ENCODE peak calls at places on chromosome 20, in six cellular contexts. One of them, this sample, is unnamed.

GRCh38 chr20:25319241-25320034 is 71.2 kb downstream of the ABHD12 start:
- DNase-seq in mammary epithelial cell: no peak
- DNase-seq in thyroid gland: no peak
- DNase-seq in DND-41: peak; percentile 3
- DNase-seq in lung: no peak
- DNase-seq in neural progenitor cell: no peak
- DNase-seq in this sample: no peak

GRCh38 chr20:64045346-64046011 is 4.0 kb downstream of the SOX18 start:
- DNase-seq in mammary epithelial cell: no peak
- DNase-seq in thyroid gland: no peak
- DNase-seq in DND-41: no peak
- DNase-seq in lung: no peak
- DNase-seq in neural progenitor cell: no peak
- DNase-seq in this sample: peak; percentile 41

GRCh38 chr20:43549416-43550136 is 9.3 kb upstream of the SGK2 start:
- DNase-seq in mammary epithelial cell: no peak
- DNase-seq in thyroid gland: no peak
- DNase-seq in DND-41: no peak
- DNase-seq in lung: no peak
- DNase-seq in neural progenitor cell: no peak
- DNase-seq in this sample: no peak

GRCh38 chr20:61581825-61582188 is 329.7 kb downstream of the CDH4 start:
- DNase-seq in mammary epithelial cell: no peak
- DNase-seq in thyroid gland: no peak
- DNase-seq in DND-41: no peak
- DNase-seq in lung: no peak
- DNase-seq in neural progenitor cell: no peak
- DNase-seq in this sample: no peak

GRCh38 chr20:22333885-22334545 is 250.4 kb downstream of the FOXA2 start:
- DNase-seq in mammary epithelial cell: peak; percentile 40
- DNase-seq in thyroid gland: peak; percentile 59
- DNase-seq in DND-41: peak; percentile 72
- DNase-seq in lung: peak; percentile 54
- DNase-seq in neural progenitor cell: peak; percentile 83
- DNase-seq in this sample: peak; percentile 16

GRCh38 chr20:45049904-45050471 is 50.9 kb downstream of the KCNS1 start:
- DNase-seq in mammary epithelial cell: no peak
- DNase-seq in thyroid gland: no peak
- DNase-seq in DND-41: peak; percentile 22
- DNase-seq in lung: no peak
- DNase-seq in neural progenitor cell: peak; percentile 43
- DNase-seq in this sample: no peak

GRCh38 chr20:25706793-25707192 is 10.1 kb upstream of the ZNF337 start:
- DNase-seq in mammary epithelial cell: no peak
- DNase-seq in thyroid gland: no peak
- DNase-seq in DND-41: no peak
- DNase-seq in lung: no peak
- DNase-seq in neural progenitor cell: no peak
- DNase-seq in this sample: no peak

GRCh38 chr20:23456416-23456815 is 3.7 kb upstream of the CST11 start:
- DNase-seq in mammary epithelial cell: no peak
- DNase-seq in thyroid gland: no peak
- DNase-seq in DND-41: peak; percentile 75
- DNase-seq in lung: no peak
- DNase-seq in neural progenitor cell: no peak
- DNase-seq in this sample: no peak

GRCh38 chr20:16531485-16531884 is 41.8 kb downstream of the KIF16B start:
- DNase-seq in mammary epithelial cell: no peak
- DNase-seq in thyroid gland: no peak
- DNase-seq in DND-41: no peak
- DNase-seq in lung: no peak
- DNase-seq in neural progenitor cell: no peak
- DNase-seq in this sample: no peak

GRCh38 chr20:16498526-16499140 is 74.6 kb downstream of the KIF16B start:
- DNase-seq in mammary epithelial cell: no peak
- DNase-seq in thyroid gland: no peak
- DNase-seq in DND-41: no peak
- DNase-seq in lung: no peak
- DNase-seq in neural progenitor cell: no peak
- DNase-seq in this sample: no peak

GRCh38 chr20:61115627-61116026 is 136.4 kb upstream of the CDH4 start:
- DNase-seq in mammary epithelial cell: no peak
- DNase-seq in thyroid gland: no peak
- DNase-seq in DND-41: no peak
- DNase-seq in lung: no peak
- DNase-seq in neural progenitor cell: peak; percentile 40
- DNase-seq in this sample: no peak

GRCh38 chr20:20492521-20493334 is 124.8 kb downstream of the INSM1 start:
- DNase-seq in mammary epithelial cell: no peak
- DNase-seq in thyroid gland: no peak
- DNase-seq in DND-41: no peak
- DNase-seq in lung: no peak
- DNase-seq in neural progenitor cell: peak; percentile 92
- DNase-seq in this sample: no peak

GRCh38 chr20:56358070-56358469 is 704 bp upstream of the FAM210B start:
- DNase-seq in mammary epithelial cell: peak; percentile 11
- DNase-seq in thyroid gland: no peak
- DNase-seq in DND-41: no peak
- DNase-seq in lung: no peak
- DNase-seq in neural progenitor cell: no peak
- DNase-seq in this sample: no peak

GRCh38 chr20:16608265-16608636 is 35.0 kb upstream of the KIF16B start:
- DNase-seq in mammary epithelial cell: no peak
- DNase-seq in thyroid gland: no peak
- DNase-seq in DND-41: no peak
- DNase-seq in lung: no peak
- DNase-seq in neural progenitor cell: no peak
- DNase-seq in this sample: no peak

GRCh38 chr20:57467742-57468141 is 57.2 kb downstream of the CTCFL start:
- DNase-seq in mammary epithelial cell: no peak
- DNase-seq in thyroid gland: no peak
- DNase-seq in DND-41: no peak
- DNase-seq in lung: no peak
- DNase-seq in neural progenitor cell: peak; percentile 13
- DNase-seq in this sample: peak; percentile 85

GRCh38 chr20:35515949-35516645 is 13.4 kb downstream of the C20orf173 start:
- DNase-seq in mammary epithelial cell: peak; percentile 86
- DNase-seq in thyroid gland: no peak
- DNase-seq in DND-41: no peak
- DNase-seq in lung: no peak
- DNase-seq in neural progenitor cell: no peak
- DNase-seq in this sample: peak; percentile 67

GRCh38 chr20:58647162-58647813 is 3.8 kb upstream of the STX16 start:
- DNase-seq in mammary epithelial cell: no peak
- DNase-seq in thyroid gland: no peak
- DNase-seq in DND-41: no peak
- DNase-seq in lung: no peak
- DNase-seq in neural progenitor cell: no peak
- DNase-seq in this sample: no peak

GRCh38 chr20:45999908-46000570 is 8.7 kb upstream of the MMP9 start:
- DNase-seq in mammary epithelial cell: no peak
- DNase-seq in thyroid gland: no peak
- DNase-seq in DND-41: no peak
- DNase-seq in lung: no peak
- DNase-seq in neural progenitor cell: no peak
- DNase-seq in this sample: no peak

GRCh38 chr20:21609221-21609620 is 95.4 kb upstream of the NKX2-2 start:
- DNase-seq in mammary epithelial cell: peak; percentile 50
- DNase-seq in thyroid gland: no peak
- DNase-seq in DND-41: no peak
- DNase-seq in lung: no peak
- DNase-seq in neural progenitor cell: no peak
- DNase-seq in this sample: peak; percentile 72

GRCh38 chr20:7617797-7618196 is 322.5 kb downstream of the HAO1 start:
- DNase-seq in mammary epithelial cell: no peak
- DNase-seq in thyroid gland: no peak
- DNase-seq in DND-41: no peak
- DNase-seq in lung: no peak
- DNase-seq in neural progenitor cell: no peak
- DNase-seq in this sample: no peak

GRCh38 chr20:20731000-20731944 is 18.8 kb upstream of the RALGAPA2 start:
- DNase-seq in mammary epithelial cell: no peak
- DNase-seq in thyroid gland: no peak
- DNase-seq in DND-41: no peak
- DNase-seq in lung: no peak
- DNase-seq in neural progenitor cell: no peak
- DNase-seq in this sample: no peak

GRCh38 chr20:44571367-44571766 is 11.0 kb upstream of the PKIG start:
- DNase-seq in mammary epithelial cell: no peak
- DNase-seq in thyroid gland: no peak
- DNase-seq in DND-41: peak; percentile 49
- DNase-seq in lung: no peak
- DNase-seq in neural progenitor cell: no peak
- DNase-seq in this sample: no peak

GRCh38 chr20:33386673-33387072 is 14.6 kb downstream of the CDK5RAP1 start:
- DNase-seq in mammary epithelial cell: no peak
- DNase-seq in thyroid gland: no peak
- DNase-seq in DND-41: no peak
- DNase-seq in lung: no peak
- DNase-seq in neural progenitor cell: no peak
- DNase-seq in this sample: no peak

GRCh38 chr20:7980332-7981046 is 39.1 kb downstream of the TMX4 start:
- DNase-seq in mammary epithelial cell: peak; percentile 50
- DNase-seq in thyroid gland: no peak
- DNase-seq in DND-41: no peak
- DNase-seq in lung: no peak
- DNase-seq in neural progenitor cell: peak; percentile 52
- DNase-seq in this sample: no peak

GRCh38 chr20:42714298-42715141 is 475.2 kb downstream of the PTPRT start:
- DNase-seq in mammary epithelial cell: no peak
- DNase-seq in thyroid gland: no peak
- DNase-seq in DND-41: no peak
- DNase-seq in lung: no peak
- DNase-seq in neural progenitor cell: no peak
- DNase-seq in this sample: no peak

GRCh38 chr20:12644481-12644880 is 364.3 kb upstream of the SPTLC3 start:
- DNase-seq in mammary epithelial cell: no peak
- DNase-seq in thyroid gland: no peak
- DNase-seq in DND-41: no peak
- DNase-seq in lung: no peak
- DNase-seq in neural progenitor cell: no peak
- DNase-seq in this sample: no peak

GRCh38 chr20:45174434-45175364 is at the start of gene PI3:
- DNase-seq in mammary epithelial cell: peak; percentile 88
- DNase-seq in thyroid gland: no peak
- DNase-seq in DND-41: no peak
- DNase-seq in lung: peak; percentile 68
- DNase-seq in neural progenitor cell: no peak
- DNase-seq in this sample: peak; percentile 78

GRCh38 chr20:34475979-34476736 is 40.1 kb upstream of the DYNLRB1 start:
- DNase-seq in mammary epithelial cell: no peak
- DNase-seq in thyroid gland: peak; percentile 66
- DNase-seq in DND-41: no peak
- DNase-seq in lung: peak; percentile 29
- DNase-seq in neural progenitor cell: peak; percentile 8
- DNase-seq in this sample: peak; percentile 69
- H3K36me3 ChIP-seq in mammary epithelial cell: peaks cover 42% of the 10 kb centered on the region
- H3K36me3 ChIP-seq in thyroid gland: peaks cover 16% of the 10 kb centered on the region
- H3K36me3 ChIP-seq in DND-41: peaks cover 84% of the 10 kb centered on the region
- H3K36me3 ChIP-seq in lung: peaks cover 12% of the 10 kb centered on the region
- H3K36me3 ChIP-seq in neural progenitor cell: peaks cover 40% of the 10 kb centered on the region
- H3K36me3 ChIP-seq in this sample: peaks cover 66% of the 10 kb centered on the region

GRCh38 chr20:39170896-39171463 is 208.8 kb downstream of the DHX35 start:
- DNase-seq in mammary epithelial cell: no peak
- DNase-seq in thyroid gland: no peak
- DNase-seq in DND-41: no peak
- DNase-seq in lung: no peak
- DNase-seq in neural progenitor cell: no peak
- DNase-seq in this sample: no peak
- H3K36me3 ChIP-seq in mammary epithelial cell: no peaks in the 10 kb centered on the region
- H3K36me3 ChIP-seq in thyroid gland: no peaks in the 10 kb centered on the region
- H3K36me3 ChIP-seq in DND-41: no peaks in the 10 kb centered on the region
- H3K36me3 ChIP-seq in lung: no peaks in the 10 kb centered on the region
- H3K36me3 ChIP-seq in neural progenitor cell: no peaks in the 10 kb centered on the region
- H3K36me3 ChIP-seq in this sample: no peaks in the 10 kb centered on the region

DNA sequence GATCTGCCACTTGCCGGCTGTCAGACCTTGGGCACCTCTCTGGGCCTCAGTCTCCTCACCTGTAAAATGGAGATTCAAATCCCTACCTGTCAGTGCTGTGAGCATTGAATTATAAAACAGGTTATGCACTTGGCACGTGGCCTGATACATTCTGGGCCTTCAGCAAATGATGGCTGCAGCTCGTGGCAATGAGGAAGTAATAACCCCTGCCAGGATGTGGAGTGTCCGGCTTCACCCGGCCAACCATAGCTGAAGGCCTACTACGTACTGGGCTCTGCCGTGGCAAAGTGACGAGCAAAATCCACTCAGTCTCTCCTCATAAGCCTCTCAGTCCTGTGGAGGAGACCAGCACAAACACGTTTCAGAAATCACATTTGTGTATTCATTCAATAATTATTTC is 10.9 kb upstream of the VSTM2L start:
- DNase-seq in mammary epithelial cell: no peak
- DNase-seq in thyroid gland: no peak
- DNase-seq in DND-41: no peak
- DNase-seq in lung: no peak
- DNase-seq in neural progenitor cell: no peak
- DNase-seq in this sample: no peak
- H3K36me3 ChIP-seq in mammary epithelial cell: no peaks in the 10 kb centered on the region
- H3K36me3 ChIP-seq in thyroid gland: no peaks in the 10 kb centered on the region
- H3K36me3 ChIP-seq in DND-41: no peaks in the 10 kb centered on the region
- H3K36me3 ChIP-seq in lung: no peaks in the 10 kb centered on the region
- H3K36me3 ChIP-seq in neural progenitor cell: no peaks in the 10 kb centered on the region
- H3K36me3 ChIP-seq in this sample: no peaks in the 10 kb centered on the region

DNA sequence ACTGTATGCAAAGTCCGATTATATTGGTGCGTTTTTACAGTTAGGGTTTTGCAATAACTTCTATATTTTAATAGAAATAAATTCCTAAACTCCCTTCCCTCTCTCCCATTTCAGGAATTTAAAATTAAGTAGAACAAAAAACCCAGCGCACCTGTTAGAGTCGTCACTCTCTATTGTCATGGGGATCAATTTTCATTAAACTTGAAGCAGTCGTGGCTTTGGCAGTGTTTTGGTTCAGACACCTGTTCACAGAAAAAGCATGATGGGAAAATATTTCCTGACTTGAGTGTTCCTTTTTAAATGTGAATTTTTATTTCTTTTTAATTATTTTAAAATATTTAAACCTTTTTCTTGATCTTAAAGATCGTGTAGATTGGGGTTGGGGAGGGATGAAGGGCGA is 13.7 kb upstream of the PLCG1 start:
- DNase-seq in mammary epithelial cell: no peak
- DNase-seq in thyroid gland: no peak
- DNase-seq in DND-41: no peak
- DNase-seq in lung: no peak
- DNase-seq in neural progenitor cell: no peak
- DNase-seq in this sample: no peak
- H3K36me3 ChIP-seq in mammary epithelial cell: peaks cover 44% of the 10 kb centered on the region
- H3K36me3 ChIP-seq in thyroid gland: peaks cover 56% of the 10 kb centered on the region
- H3K36me3 ChIP-seq in DND-41: peaks cover 82% of the 10 kb centered on the region
- H3K36me3 ChIP-seq in lung: peaks cover 47% of the 10 kb centered on the region
- H3K36me3 ChIP-seq in neural progenitor cell: peaks cover 22% of the 10 kb centered on the region
- H3K36me3 ChIP-seq in this sample: peaks cover 87% of the 10 kb centered on the region

DNA sequence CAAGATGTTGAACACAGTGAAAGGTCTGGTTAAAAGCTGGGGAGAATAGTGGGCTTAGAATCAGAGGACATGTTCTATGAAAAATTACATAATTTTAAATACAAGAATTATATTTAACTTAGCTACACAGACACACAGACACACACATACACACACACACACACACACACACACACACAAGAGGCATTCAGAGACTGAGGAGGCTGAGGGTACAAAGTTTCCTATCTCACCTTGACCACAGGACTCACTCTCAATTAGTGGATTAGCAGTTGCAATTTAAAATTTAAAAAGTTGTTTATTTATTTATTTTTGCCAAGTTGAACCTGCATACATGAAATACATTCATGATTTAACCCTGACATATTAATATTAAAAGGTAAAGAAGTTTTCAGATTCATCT is 86.5 kb downstream of the MKKS start:
- DNase-seq in mammary epithelial cell: no peak
- DNase-seq in thyroid gland: no peak
- DNase-seq in DND-41: no peak
- DNase-seq in lung: no peak
- DNase-seq in neural progenitor cell: no peak
- DNase-seq in this sample: no peak
- H3K36me3 ChIP-seq in mammary epithelial cell: no peaks in the 10 kb centered on the region
- H3K36me3 ChIP-seq in thyroid gland: no peaks in the 10 kb centered on the region
- H3K36me3 ChIP-seq in DND-41: no peaks in the 10 kb centered on the region
- H3K36me3 ChIP-seq in lung: no peaks in the 10 kb centered on the region
- H3K36me3 ChIP-seq in neural progenitor cell: no peaks in the 10 kb centered on the region
- H3K36me3 ChIP-seq in this sample: no peaks in the 10 kb centered on the region